ENCODE peak calls at places on chromosomes 5 and 9, in five cellular contexts. S, Q, C, K and D are unnamed samples.

GRCh38 chr5:373710-374602 is 52.4 kb downstream of the AHRR start:
- DNase-seq in S (no peak), Q (no peak), C (no peak), K (no peak), D (no peak)

GRCh38 chr5:82991059-82991458 is 86.1 kb downstream of the TMEM167A start:
- DNase-seq in S (no peak), Q (no peak), C (no peak), K (no peak), D (no peak)

GRCh38 chr5:127766556-127767335 is 63.6 kb downstream of the CCDC192 start:
- DNase-seq in S (no peak), Q (no peak), C (no peak), K (no peak), D (no peak)

GRCh38 chr5:57470339-57470738 is 12.3 kb downstream of the ACTBL2 start:
- DNase-seq in S (no peak), Q (no peak), C (no peak), K (no peak), D (no peak)

GRCh38 chr9:99004717-99005460 is 61.2 kb downstream of the COL15A1 start:
- DNase-seq in S (no peak), Q (no peak), C (no peak), K (no peak), D (no peak)

GRCh38 chr5:172918421-172919371 is 40.5 kb upstream of the RPL26L1 start:
- DNase-seq in S (no peak), Q (no peak), C (no peak), K (no peak), D (no peak)

GRCh38 chr5:174790906-174791305 is 66.5 kb downstream of the MSX2 start:
- DNase-seq in S (no peak), Q (no peak), C (no peak), K (no peak), D (no peak)

GRCh38 chr5:179558912-179559279 is 8.5 kb downstream of the RUFY1 start:
- DNase-seq in S (no peak), Q (peak; percentile 37), C (no peak), K (peak; percentile 83), D (peak; percentile 37)

GRCh38 chr5:180399391-180399790 is 46.3 kb upstream of the GFPT2 start:
- DNase-seq in S (no peak), Q (no peak), C (no peak), K (no peak), D (peak; percentile 0)

GRCh38 chr5:168756517-168757391 is 177.6 kb upstream of the PANK3 start:
- DNase-seq in S (no peak), Q (no peak), C (no peak), K (no peak), D (no peak)

GRCh38 chr5:73692166-73692640 is 66.2 kb downstream of the ARHGEF28 start:
- DNase-seq in S (peak; percentile 52), Q (no peak), C (no peak), K (no peak), D (no peak)

GRCh38 chr9:97623946-97624345 is 9.2 kb downstream of the TSTD2 start:
- DNase-seq in S (no peak), Q (no peak), C (no peak), K (no peak), D (no peak)

GRCh38 chr9:14089051-14089798 is 224.7 kb downstream of the NFIB start:
- DNase-seq in S (no peak), Q (no peak), C (no peak), K (no peak), D (no peak)

GRCh38 chr5:96911139-96911538 is 24.7 kb upstream of the LNPEP start:
- DNase-seq in S (no peak), Q (no peak), C (no peak), K (no peak), D (no peak)

GRCh38 chr9:94980947-94981632 is 254.6 kb downstream of the AOPEP start:
- DNase-seq in S (no peak), Q (no peak), C (no peak), K (no peak), D (no peak)